ENCODE peak calls at places on chromosomes 3 and 15, in six cellular contexts. H is GM04504; X is AG09309; N is stimulated activated CD4-positive, alpha-beta T cell treated with anti-CD3 and anti-CD28 coated beads, Interleukin-15, amount 100 ng/mL, for 24 hours; D is A549; R is left ventricle myocardium superior. T is an unnamed sample.

GRCh38 chr3:83946045-83946444 is 1012.7 kb upstream of the CADM2 start:
- DNase-seq in N (no peak), H (no peak), D (no peak), R (no peak), X (no peak), T (no peak)

GRCh38 chr3:146273721-146274407 is 23.0 kb upstream of the PLSCR4 start:
- DNase-seq in N (no peak), X (no peak), H (no peak), D (no peak), R (no peak), T (no peak)

GRCh38 chr3:25547928-25548327 is 116.8 kb downstream of the TOP2B start:
- DNase-seq in R (no peak), N (no peak), H (peak), X (no peak), D (no peak), T (no peak)

GRCh38 chr3:183687705-183688104 is 9.9 kb upstream of the YEATS2 start:
- DNase-seq in R (no peak), X (no peak), H (no peak), N (no peak), D (no peak), T (no peak)

GRCh38 chr3:161266731-161267150 is 45.6 kb downstream of the NMD3 start:
- DNase-seq in X (peak), H (peak), D (peak), R (no peak), N (no peak), T (no peak)

GRCh38 chr15:80034633-80035032 is 24.8 kb upstream of the ZFAND6 start:
- DNase-seq in D (no peak), R (no peak), X (no peak), N (no peak), H (no peak), T (no peak)

GRCh38 chr3:181239456-181239855 is 249.9 kb upstream of the DNAJC19 start:
- DNase-seq in X (no peak), N (no peak), H (no peak), D (no peak), R (no peak), T (no peak)

GRCh38 chr3:52531636-52532516 is 1.8 kb downstream of the NT5DC2 start:
- DNase-seq in N (no peak), H (no peak), D (no peak), X (no peak), R (peak), T (no peak)

GRCh38 chr15:39729500-39729899 is 53.1 kb downstream of the FSIP1 start:
- DNase-seq in H (no peak), D (no peak), N (no peak), X (no peak), R (no peak), T (no peak)

GRCh38 chr3:126039870-126040269 is 44.1 kb downstream of the SLC41A3 start:
- DNase-seq in D (no peak), N (no peak), X (no peak), H (no peak), R (no peak), T (no peak)

GRCh38 chr3:162302983-162303624 is 806.5 kb downstream of the OTOL1 start:
- DNase-seq in H (no peak), D (no peak), X (no peak), N (no peak), R (no peak), T (no peak)

GRCh38 chr3:197035577-197035976 is 6.0 kb upstream of the MELTF start:
- DNase-seq in D (no peak), R (no peak), N (no peak), H (no peak), X (no peak), T (no peak)

GRCh38 chr3:124057453-124057852 is 65.5 kb upstream of the ROPN1 start:
- DNase-seq in R (peak), D (no peak), N (no peak), X (no peak), H (no peak), T (no peak)

GRCh38 chr15:75454471-75455418 is 3.3 kb upstream of the SIN3A start:
- DNase-seq in H (no peak), N (peak), R (peak), X (no peak), D (no peak), T (peak)

GRCh38 chr3:75192065-75192658 is 472.0 kb upstream of the FRG2C start:
- DNase-seq in X (peak), D (peak), R (no peak), N (peak), H (peak), T (peak)

GRCh38 chr3:188037116-188037718 is 116.7 kb upstream of the LPP start:
- DNase-seq in X (no peak), N (no peak), R (peak), D (peak), H (no peak), T (no peak)

GRCh38 chr3:78154521-78155186 is 1114.8 kb downstream of the ROBO2 start:
- DNase-seq in D (no peak), R (no peak), X (no peak), H (no peak), N (no peak), T (no peak)

GRCh38 chr3:157471051-157471450 is 32.2 kb downstream of the VEPH1 start:
- DNase-seq in X (no peak), H (no peak), R (no peak), N (no peak), D (no peak), T (no peak)

GRCh38 chr3:65342084-65342683 is 654.4 kb upstream of the ADAMTS9 start:
- DNase-seq in D (peak), R (peak), H (no peak), X (no peak), N (peak), T (peak)

GRCh38 chr3:132395126-132395525 is 22.2 kb upstream of the DNAJC13 start:
- DNase-seq in X (no peak), H (no peak), R (no peak), D (no peak), N (no peak), T (no peak)